ENCODE peak calls at places on chromosome 19, in ten cellular contexts. U is T-helper 2 cell, G is fibroblast of pulmonary artery, Z is SJSA1, F is neuronal stem cell, S is EL, K is breast epithelium, O is progenitor cell of endocrine pancreas, D is amygdala, C is stomach. X is an unnamed sample.
A peak's percentile ranks its signal among the peaks of the same experiment; 100 is the strongest.

GRCh38 chr19:3556978-3557460 is 367 bp downstream of the MFSD12 start:
- DNase-seq in U (peak; percentile 49), G (no peak), Z (peak; percentile 65), F (no peak), S (peak; percentile 61), K (no peak), O (no peak), D (no peak), C (peak; percentile 48), X (peak; percentile 69)

GRCh38 chr19:15200575-15201364 is at the start of gene NOTCH3:
- DNase-seq in U (no peak), G (no peak), Z (no peak), F (peak; percentile 51), S (no peak), K (no peak), O (peak; percentile 49), D (no peak), C (no peak), X (no peak)

GRCh38 chr19:30221176-30221575 is 151.0 kb upstream of the ZNF536 start:
- DNase-seq in U (no peak), G (no peak), Z (no peak), F (no peak), S (no peak), K (no peak), O (no peak), D (no peak), C (no peak), X (no peak)

GRCh38 chr19:32599736-32600157 is 18.8 kb downstream of the PDCD5 start:
- DNase-seq in U (peak; percentile 17), G (peak; percentile 82), Z (no peak), F (peak; percentile 40), S (peak; percentile 47), K (no peak), O (no peak), D (no peak), C (no peak), X (peak; percentile 15)

GRCh38 chr19:34994286-34994642 is 5.9 kb upstream of the GRAMD1A start:
- DNase-seq in U (no peak), G (no peak), Z (no peak), F (no peak), S (no peak), K (no peak), O (no peak), D (no peak), C (no peak), X (no peak)

GRCh38 chr19:39320948-39321831 is 527 bp upstream of the LRFN1 start:
- DNase-seq in U (no peak), G (no peak), Z (no peak), F (no peak), S (no peak), K (no peak), O (no peak), D (no peak), C (no peak), X (no peak)

GRCh38 chr19:30450945-30451344 is 78.8 kb downstream of the ZNF536 start:
- DNase-seq in U (no peak), G (no peak), Z (no peak), F (no peak), S (no peak), K (no peak), O (no peak), D (no peak), C (no peak), X (no peak)

GRCh38 chr19:16535381-16535780 is 6.9 kb downstream of the CHERP start:
- DNase-seq in U (no peak), G (no peak), Z (no peak), F (no peak), S (no peak), K (no peak), O (no peak), D (no peak), C (no peak), X (no peak)

GRCh38 chr19:5336195-5336965 is 4.2 kb downstream of the PTPRS start:
- DNase-seq in U (no peak), G (no peak), Z (no peak), F (no peak), S (no peak), K (no peak), O (no peak), D (no peak), C (no peak), X (no peak)

GRCh38 chr19:7832781-7833180 is 2.8 kb downstream of the EVI5L start:
- DNase-seq in U (no peak), G (peak; percentile 30), Z (no peak), F (no peak), S (peak; percentile 44), K (no peak), O (no peak), D (no peak), C (no peak), X (no peak)

GRCh38 chr19:53792721-53793433 is 31.2 kb downstream of the NLRP12 start:
- DNase-seq in U (peak; percentile 59), G (peak; percentile 91), Z (peak; percentile 78), F (peak; percentile 88), S (peak; percentile 90), K (peak; percentile 82), O (peak; percentile 85), D (peak; percentile 66), C (peak; percentile 88), X (peak; percentile 66)

GRCh38 chr19:5144545-5145179 is 175.7 kb downstream of the KDM4B start:
- DNase-seq in U (peak; percentile 2), G (no peak), Z (no peak), F (no peak), S (no peak), K (no peak), O (no peak), D (no peak), C (no peak), X (no peak)

GRCh38 chr19:3785938-3786824 is at the start of gene MATK:
- DNase-seq in U (no peak), G (no peak), Z (no peak), F (no peak), S (no peak), K (no peak), O (no peak), D (no peak), C (no peak), X (no peak)

GRCh38 chr19:51702754-51703654 is 9.9 kb downstream of the SPACA6 start:
- DNase-seq in U (no peak), G (no peak), Z (no peak), F (no peak), S (no peak), K (peak; percentile 66), O (peak; percentile 44), D (no peak), C (peak; percentile 56), X (no peak)

GRCh38 chr19:35673121-35673804 is 6.9 kb downstream of the UPK1A start:
- DNase-seq in U (peak; percentile 11), G (peak; percentile 40), Z (peak; percentile 59), F (no peak), S (peak; percentile 87), K (no peak), O (no peak), D (no peak), C (peak; percentile 43), X (no peak)

GRCh38 chr19:39296055-39296645 is at the start of gene IFNL1:
- DNase-seq in U (no peak), G (no peak), Z (no peak), F (no peak), S (no peak), K (no peak), O (no peak), D (no peak), C (peak; percentile 60), X (no peak)

GRCh38 chr19:1245884-1246816 is 2.2 kb upstream of the MIDN start:
- DNase-seq in U (no peak), G (no peak), Z (no peak), F (no peak), S (no peak), K (no peak), O (no peak), D (no peak), C (peak; percentile 69), X (no peak)

GRCh38 chr19:11378319-11379189 is 4.1 kb downstream of the SWSAP1 start:
- DNase-seq in U (no peak), G (peak; percentile 66), Z (peak; percentile 78), F (peak; percentile 39), S (peak; percentile 81), K (no peak), O (peak; percentile 63), D (peak; percentile 35), C (peak; percentile 62), X (no peak)

GRCh38 chr19:6378498-6378897 is 2.8 kb upstream of the PSPN start:
- DNase-seq in U (no peak), G (no peak), Z (no peak), F (no peak), S (no peak), K (no peak), O (no peak), D (no peak), C (no peak), X (no peak)

GRCh38 chr19:4556574-4557185 is 2.8 kb downstream of the SEMA6B start:
- DNase-seq in U (peak; percentile 19), G (no peak), Z (peak; percentile 65), F (no peak), S (peak; percentile 53), K (no peak), O (no peak), D (no peak), C (no peak), X (no peak)

GRCh38 chr19:20472854-20473253 is 92.7 kb downstream of the ZNF737 start:
- DNase-seq in U (no peak), G (no peak), Z (no peak), F (no peak), S (no peak), K (no peak), O (no peak), D (no peak), C (no peak), X (no peak)

GRCh38 chr19:51788936-51789795 is 5.8 kb upstream of the FPR3 start:
- DNase-seq in U (no peak), G (no peak), Z (no peak), F (no peak), S (peak; percentile 50), K (no peak), O (no peak), D (no peak), C (no peak), X (no peak)

GRCh38 chr19:54063350-54064078 is at the start of gene VSTM1:
- DNase-seq in U (no peak), G (no peak), Z (no peak), F (no peak), S (no peak), K (no peak), O (no peak), D (no peak), C (no peak), X (no peak)

GRCh38 chr19:5818594-5818993 is 13.7 kb downstream of the NRTN start:
- DNase-seq in U (no peak), G (no peak), Z (no peak), F (no peak), S (no peak), K (no peak), O (no peak), D (no peak), C (no peak), X (no peak)

GRCh38 chr19:41999071-41999877 is 5.2 kb upstream of the ATP1A3 start:
- DNase-seq in U (no peak), G (no peak), Z (no peak), F (no peak), S (no peak), K (no peak), O (no peak), D (no peak), C (no peak), X (no peak)

GRCh38 chr19:51689751-51690358 is 3.3 kb upstream of the SPACA6 start:
- DNase-seq in U (no peak), G (peak; percentile 64), Z (no peak), F (peak; percentile 68), S (peak; percentile 47), K (no peak), O (peak; percentile 46), D (no peak), C (no peak), X (no peak)

GRCh38 chr19:17943284-17944221 is 10.7 kb downstream of the CCDC124 start:
- DNase-seq in U (no peak), G (no peak), Z (no peak), F (no peak), S (no peak), K (no peak), O (no peak), D (no peak), C (no peak), X (no peak)

GRCh38 chr19:10784257-10784656 is 51.8 kb downstream of the TMED1 start:
- DNase-seq in U (no peak), G (no peak), Z (no peak), F (no peak), S (no peak), K (no peak), O (no peak), D (no peak), C (no peak), X (no peak)